ENCODE peak calls at places on chromosomes 13 and 19, in seven cellular contexts. One of them, this sample, is unnamed.

GRCh38 chr13:112828756-112829155 is 138.9 kb downstream of the ATP11A start:
- DNase-seq in aorta: no peak
- DNase-seq in HTR-8/SVneo: no peak
- DNase-seq in lower leg skin: no peak
- DNase-seq in GM23248: no peak
- DNase-seq in A673: no peak
- DNase-seq in non-pigmented ciliary epithelial cell: no peak
- DNase-seq in this sample: no peak

GRCh38 chr13:73945871-73946270 is 188.3 kb downstream of the KLF12 start:
- DNase-seq in GM23248: peak
- DNase-seq in A673: peak
- DNase-seq in non-pigmented ciliary epithelial cell: no peak
- DNase-seq in HTR-8/SVneo: no peak
- DNase-seq in lower leg skin: no peak
- DNase-seq in aorta: peak
- DNase-seq in this sample: no peak

GRCh38 chr13:44383945-44384344 is 10.3 kb downstream of the SERP2 start:
- DNase-seq in non-pigmented ciliary epithelial cell: no peak
- DNase-seq in A673: no peak
- DNase-seq in lower leg skin: no peak
- DNase-seq in HTR-8/SVneo: no peak
- DNase-seq in aorta: no peak
- DNase-seq in GM23248: no peak
- DNase-seq in this sample: no peak

GRCh38 chr13:51495300-51495699 is 42.5 kb upstream of the INTS6 start:
- DNase-seq in HTR-8/SVneo: no peak
- DNase-seq in non-pigmented ciliary epithelial cell: no peak
- DNase-seq in GM23248: no peak
- DNase-seq in aorta: no peak
- DNase-seq in lower leg skin: no peak
- DNase-seq in A673: no peak
- DNase-seq in this sample: no peak

GRCh38 chr13:59677966-59678814 is 485.5 kb downstream of the DIAPH3 start:
- DNase-seq in aorta: no peak
- DNase-seq in HTR-8/SVneo: peak
- DNase-seq in A673: peak
- DNase-seq in lower leg skin: no peak
- DNase-seq in non-pigmented ciliary epithelial cell: peak
- DNase-seq in GM23248: peak
- DNase-seq in this sample: no peak

GRCh38 chr13:110716235-110716505 is 2.7 kb downstream of the ING1 start:
- DNase-seq in non-pigmented ciliary epithelial cell: no peak
- DNase-seq in GM23248: peak
- DNase-seq in HTR-8/SVneo: no peak
- DNase-seq in A673: peak
- DNase-seq in aorta: peak
- DNase-seq in lower leg skin: peak
- DNase-seq in this sample: peak

GRCh38 chr19:12652219-12652618 is 14.3 kb downstream of the MAN2B1 start:
- DNase-seq in A673: no peak
- DNase-seq in GM23248: no peak
- DNase-seq in non-pigmented ciliary epithelial cell: no peak
- DNase-seq in HTR-8/SVneo: no peak
- DNase-seq in aorta: peak
- DNase-seq in lower leg skin: no peak
- DNase-seq in this sample: no peak

GRCh38 chr13:113742000-113742441 is 17.0 kb upstream of the TMEM255B start:
- DNase-seq in non-pigmented ciliary epithelial cell: no peak
- DNase-seq in lower leg skin: peak
- DNase-seq in HTR-8/SVneo: peak
- DNase-seq in A673: peak
- DNase-seq in aorta: peak
- DNase-seq in GM23248: peak
- DNase-seq in this sample: no peak

GRCh38 chr19:33214621-33215020 is 11.0 kb downstream of the SLC7A10 start:
- DNase-seq in HTR-8/SVneo: peak
- DNase-seq in GM23248: peak
- DNase-seq in A673: peak
- DNase-seq in lower leg skin: no peak
- DNase-seq in non-pigmented ciliary epithelial cell: no peak
- DNase-seq in aorta: no peak
- DNase-seq in this sample: no peak

GRCh38 chr13:87274209-87274819 is 396.9 kb upstream of the SLITRK5 start:
- DNase-seq in GM23248: peak
- DNase-seq in lower leg skin: no peak
- DNase-seq in aorta: no peak
- DNase-seq in A673: peak
- DNase-seq in HTR-8/SVneo: peak
- DNase-seq in non-pigmented ciliary epithelial cell: no peak
- DNase-seq in this sample: no peak

GRCh38 chr19:2096543-2097329 is at the start of gene IZUMO4:
- DNase-seq in A673: peak
- DNase-seq in aorta: peak
- DNase-seq in non-pigmented ciliary epithelial cell: peak
- DNase-seq in lower leg skin: peak
- DNase-seq in HTR-8/SVneo: peak
- DNase-seq in GM23248: peak
- DNase-seq in this sample: peak

GRCh38 chr13:111202149-111202548 is 87.0 kb downstream of the ARHGEF7 start:
- DNase-seq in lower leg skin: no peak
- DNase-seq in non-pigmented ciliary epithelial cell: no peak
- DNase-seq in aorta: no peak
- DNase-seq in GM23248: no peak
- DNase-seq in A673: peak
- DNase-seq in HTR-8/SVneo: no peak
- DNase-seq in this sample: no peak

GRCh38 chr19:10625003-10625761 is at the start of gene SLC44A2:
- DNase-seq in HTR-8/SVneo: peak
- DNase-seq in GM23248: peak
- DNase-seq in aorta: peak
- DNase-seq in lower leg skin: no peak
- DNase-seq in non-pigmented ciliary epithelial cell: no peak
- DNase-seq in A673: no peak
- DNase-seq in this sample: peak

GRCh38 chr13:43072394-43072793 is 49.0 kb downstream of the DNAJC15 start:
- DNase-seq in non-pigmented ciliary epithelial cell: no peak
- DNase-seq in HTR-8/SVneo: no peak
- DNase-seq in A673: no peak
- DNase-seq in aorta: peak
- DNase-seq in GM23248: peak
- DNase-seq in lower leg skin: no peak
- DNase-seq in this sample: no peak

GRCh38 chr13:38167164-38167822 is 182.4 kb upstream of the UFM1 start:
- DNase-seq in lower leg skin: no peak
- DNase-seq in HTR-8/SVneo: no peak
- DNase-seq in non-pigmented ciliary epithelial cell: no peak
- DNase-seq in aorta: no peak
- DNase-seq in A673: no peak
- DNase-seq in GM23248: no peak
- DNase-seq in this sample: no peak

GRCh38 chr13:24270639-24271131 is 38.7 kb upstream of the C1QTNF9 start:
- DNase-seq in aorta: peak
- DNase-seq in non-pigmented ciliary epithelial cell: peak
- DNase-seq in A673: peak
- DNase-seq in lower leg skin: peak
- DNase-seq in GM23248: peak
- DNase-seq in HTR-8/SVneo: peak
- DNase-seq in this sample: peak

GRCh38 chr13:94239135-94239534 is 240.3 kb downstream of the DCT start:
- DNase-seq in aorta: no peak
- DNase-seq in GM23248: peak
- DNase-seq in lower leg skin: no peak
- DNase-seq in A673: peak
- DNase-seq in HTR-8/SVneo: peak
- DNase-seq in non-pigmented ciliary epithelial cell: peak
- DNase-seq in this sample: no peak

GRCh38 chr13:107035778-107036177 is 467.8 kb upstream of the ARGLU1 start:
- DNase-seq in GM23248: peak
- DNase-seq in aorta: no peak
- DNase-seq in A673: no peak
- DNase-seq in lower leg skin: no peak
- DNase-seq in non-pigmented ciliary epithelial cell: peak
- DNase-seq in HTR-8/SVneo: no peak
- DNase-seq in this sample: no peak

GRCh38 chr13:80957019-80957650 is 616.2 kb upstream of the SPRY2 start:
- DNase-seq in GM23248: no peak
- DNase-seq in non-pigmented ciliary epithelial cell: no peak
- DNase-seq in aorta: no peak
- DNase-seq in HTR-8/SVneo: no peak
- DNase-seq in lower leg skin: no peak
- DNase-seq in A673: peak
- DNase-seq in this sample: no peak

GRCh38 chr19:47623921-47624391 is 15.0 kb downstream of the BICRA start:
- DNase-seq in A673: no peak
- DNase-seq in GM23248: no peak
- DNase-seq in non-pigmented ciliary epithelial cell: no peak
- DNase-seq in HTR-8/SVneo: no peak
- DNase-seq in lower leg skin: no peak
- DNase-seq in aorta: no peak
- DNase-seq in this sample: no peak

GRCh38 chr13:95535243-95535642 is 17.3 kb upstream of the CLDN10 start:
- DNase-seq in A673: no peak
- DNase-seq in HTR-8/SVneo: peak
- DNase-seq in lower leg skin: no peak
- DNase-seq in non-pigmented ciliary epithelial cell: no peak
- DNase-seq in aorta: no peak
- DNase-seq in GM23248: peak
- DNase-seq in this sample: no peak

GRCh38 chr19:3224346-3225325 is at the start of gene CELF5:
- DNase-seq in lower leg skin: no peak
- DNase-seq in HTR-8/SVneo: peak
- DNase-seq in GM23248: peak
- DNase-seq in A673: peak
- DNase-seq in non-pigmented ciliary epithelial cell: no peak
- DNase-seq in aorta: no peak
- DNase-seq in this sample: no peak

GRCh38 chr13:74647211-74647610 is 513.0 kb upstream of the KLF12 start:
- DNase-seq in non-pigmented ciliary epithelial cell: no peak
- DNase-seq in A673: no peak
- DNase-seq in HTR-8/SVneo: no peak
- DNase-seq in aorta: no peak
- DNase-seq in GM23248: no peak
- DNase-seq in lower leg skin: no peak
- DNase-seq in this sample: no peak

GRCh38 chr19:19464339-19465098 is 50.8 kb downstream of the TSSK6 start:
- DNase-seq in GM23248: peak
- DNase-seq in A673: peak
- DNase-seq in HTR-8/SVneo: no peak
- DNase-seq in non-pigmented ciliary epithelial cell: peak
- DNase-seq in aorta: no peak
- DNase-seq in lower leg skin: no peak
- DNase-seq in this sample: no peak

GRCh38 chr13:50740052-50740741 is 103.3 kb downstream of the DLEU7 start:
- DNase-seq in HTR-8/SVneo: no peak
- DNase-seq in GM23248: peak
- DNase-seq in lower leg skin: no peak
- DNase-seq in non-pigmented ciliary epithelial cell: no peak
- DNase-seq in aorta: no peak
- DNase-seq in A673: no peak
- DNase-seq in this sample: no peak

GRCh38 chr19:35764432-35765315 is 6.7 kb downstream of the PROSER3 start:
- DNase-seq in aorta: no peak
- DNase-seq in GM23248: no peak
- DNase-seq in A673: no peak
- DNase-seq in HTR-8/SVneo: no peak
- DNase-seq in non-pigmented ciliary epithelial cell: no peak
- DNase-seq in lower leg skin: no peak
- DNase-seq in this sample: no peak

GRCh38 chr13:60990032-60990733 is 425.5 kb downstream of the PCDH20 start:
- DNase-seq in non-pigmented ciliary epithelial cell: no peak
- DNase-seq in HTR-8/SVneo: no peak
- DNase-seq in lower leg skin: no peak
- DNase-seq in A673: peak
- DNase-seq in GM23248: no peak
- DNase-seq in aorta: no peak
- DNase-seq in this sample: no peak

GRCh38 chr13:106533101-106533939 is 2.1 kb downstream of the EFNB2 start:
- DNase-seq in A673: peak
- DNase-seq in HTR-8/SVneo: peak
- DNase-seq in GM23248: peak
- DNase-seq in lower leg skin: peak
- DNase-seq in aorta: peak
- DNase-seq in non-pigmented ciliary epithelial cell: no peak
- DNase-seq in this sample: peak

GRCh38 chr13:42680748-42681147 is 100.6 kb upstream of the FAM216B start:
- DNase-seq in lower leg skin: no peak
- DNase-seq in aorta: no peak
- DNase-seq in A673: no peak
- DNase-seq in non-pigmented ciliary epithelial cell: no peak
- DNase-seq in GM23248: no peak
- DNase-seq in HTR-8/SVneo: no peak
- DNase-seq in this sample: no peak

GRCh38 chr13:102198418-102199322 is 203.2 kb downstream of the FGF14 start:
- DNase-seq in lower leg skin: no peak
- DNase-seq in GM23248: peak
- DNase-seq in A673: peak
- DNase-seq in HTR-8/SVneo: no peak
- DNase-seq in non-pigmented ciliary epithelial cell: no peak
- DNase-seq in aorta: no peak
- DNase-seq in this sample: no peak

GRCh38 chr13:24694907-24695306 is 14.7 kb downstream of the ATP12A start:
- DNase-seq in HTR-8/SVneo: no peak
- DNase-seq in A673: no peak
- DNase-seq in aorta: no peak
- DNase-seq in non-pigmented ciliary epithelial cell: no peak
- DNase-seq in GM23248: no peak
- DNase-seq in lower leg skin: no peak
- DNase-seq in this sample: no peak

GRCh38 chr13:99642841-99643240 is 141.6 kb downstream of the TM9SF2 start:
- DNase-seq in A673: no peak
- DNase-seq in GM23248: no peak
- DNase-seq in aorta: no peak
- DNase-seq in HTR-8/SVneo: no peak
- DNase-seq in non-pigmented ciliary epithelial cell: no peak
- DNase-seq in lower leg skin: no peak
- DNase-seq in this sample: no peak

GRCh38 chr19:42143341-42144234 is 11.3 kb upstream of the POU2F2 start:
- DNase-seq in GM23248: peak
- DNase-seq in non-pigmented ciliary epithelial cell: no peak
- DNase-seq in lower leg skin: no peak
- DNase-seq in aorta: no peak
- DNase-seq in HTR-8/SVneo: no peak
- DNase-seq in A673: peak
- DNase-seq in this sample: no peak

GRCh38 chr13:81406639-81407292 is 1065.8 kb upstream of the SPRY2 start:
- DNase-seq in non-pigmented ciliary epithelial cell: no peak
- DNase-seq in GM23248: no peak
- DNase-seq in HTR-8/SVneo: no peak
- DNase-seq in lower leg skin: no peak
- DNase-seq in aorta: no peak
- DNase-seq in A673: no peak
- DNase-seq in this sample: no peak

GRCh38 chr19:53034948-53035675 is 9.4 kb upstream of the ERVV-2 start:
- DNase-seq in lower leg skin: no peak
- DNase-seq in aorta: no peak
- DNase-seq in A673: no peak
- DNase-seq in non-pigmented ciliary epithelial cell: no peak
- DNase-seq in GM23248: peak
- DNase-seq in HTR-8/SVneo: no peak
- DNase-seq in this sample: no peak

GRCh38 chr13:98741741-98742435 is 10.6 kb downstream of the SLC15A1 start:
- DNase-seq in A673: no peak
- DNase-seq in non-pigmented ciliary epithelial cell: no peak
- DNase-seq in GM23248: peak
- DNase-seq in HTR-8/SVneo: no peak
- DNase-seq in aorta: no peak
- DNase-seq in lower leg skin: no peak
- DNase-seq in this sample: no peak

GRCh38 chr19:6521718-6522646 is 8.8 kb upstream of the TNFSF9 start:
- DNase-seq in A673: no peak
- DNase-seq in GM23248: peak
- DNase-seq in non-pigmented ciliary epithelial cell: no peak
- DNase-seq in HTR-8/SVneo: no peak
- DNase-seq in lower leg skin: no peak
- DNase-seq in aorta: no peak
- DNase-seq in this sample: no peak

This sample was measured in coronary artery.